ENCODE peak calls at places on chromosomes 1 and 21, in four cellular contexts. L is SK-N-SH, X is HepG2, G is K562. M is an unnamed sample.

GRCh38 chr1:158089476-158089875 is 91.2 kb upstream of the CD1D start:
- DNase-seq in G (no peak), X (no peak), L (no peak), M (no peak)

GRCh38 chr21:43737158-43737950 is 18.4 kb downstream of the PDXK start:
- DNase-seq in X (no peak), G (no peak), L (no peak), M (no peak)

GRCh38 chr1:152981181-152981871 is 2.6 kb upstream of the SPRR1A start:
- DNase-seq in L (no peak), G (no peak), X (no peak), M (no peak)

GRCh38 chr1:158818991-158819405 is 12.2 kb upstream of the MNDA start:
- DNase-seq in X (no peak), G (no peak), L (no peak), M (no peak)

GRCh38 chr1:1088036-1088800 is 14.1 kb upstream of the RNF223 start:
- DNase-seq in X (no peak), G (no peak), L (peak), M (no peak)

GRCh38 chr1:20280399-20280798 is 10.3 kb upstream of the VWA5B1 start:
- DNase-seq in G (no peak), L (peak), X (no peak), M (no peak)

GRCh38 chr1:11725616-11726015 is 10.3 kb upstream of the AGTRAP start:
- DNase-seq in G (no peak), L (no peak), X (no peak), M (no peak)

GRCh38 chr1:36586146-36586545 is 103.4 kb upstream of the CSF3R start:
- DNase-seq in G (peak), X (no peak), L (no peak), M (no peak)

GRCh38 chr1:108639899-108640560 is 20.9 kb downstream of the HENMT1 start:
- DNase-seq in G (no peak), L (no peak), X (peak), M (no peak)

GRCh38 chr1:174726167-174726879 is 273.4 kb upstream of the CACYBP start:
- DNase-seq in X (peak), G (no peak), L (no peak), M (no peak)

GRCh38 chr1:174721246-174721645 is 273.5 kb downstream of the GPR52 start:
- DNase-seq in X (no peak), L (no peak), G (no peak), M (no peak)

GRCh38 chr1:174726880-174727585 is 272.7 kb upstream of the CACYBP start:
- DNase-seq in L (no peak), G (no peak), X (no peak), M (no peak)

GRCh38 chr1:174720618-174721017 is 272.9 kb downstream of the GPR52 start:
- DNase-seq in L (no peak), G (no peak), X (no peak), M (no peak)

DNA sequence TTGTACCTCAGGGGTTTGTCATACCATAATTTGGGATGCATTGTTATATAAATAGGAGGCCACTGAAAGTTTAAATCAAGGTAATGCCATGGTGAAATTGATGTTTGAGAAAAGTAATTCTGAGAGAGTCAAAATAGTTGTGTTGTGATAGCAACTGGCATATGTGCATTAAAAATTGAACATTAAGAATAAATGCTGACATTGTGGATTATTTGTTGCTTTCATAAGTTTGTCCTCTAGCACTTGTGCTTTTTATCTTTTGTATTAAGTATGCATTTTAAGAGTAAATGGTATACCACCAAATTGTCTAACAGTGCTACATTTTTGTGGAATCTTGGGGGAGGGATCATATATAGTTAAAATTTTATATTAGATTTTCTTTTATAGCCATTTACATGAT is 275.9 kb upstream of the CACYBP start:
- DNase-seq in L (no peak), X (no peak), G (no peak), M (no peak)
- TF ChIP-seq FOXJ3 in L (no peak), X (no peak), G (no peak), M (no peak)

GRCh38 chr1:82722608-82723007 is 921.9 kb downstream of the ADGRL2 start:
- DNase-seq in L (no peak), G (no peak), X (no peak), M (no peak)
- TF ChIP-seq FOXJ3 in L (no peak), G (no peak), X (no peak), M (no peak)

GRCh38 chr21:15804247-15804985 is 74.6 kb downstream of the USP25 start:
- DNase-seq in G (no peak), X (no peak), L (no peak), M (no peak)

GRCh38 chr21:15815285-15815684 is 85.5 kb downstream of the USP25 start:
- DNase-seq in X (no peak), L (no peak), G (no peak), M (no peak)

GRCh38 chr21:15809065-15809464 is 79.3 kb downstream of the USP25 start:
- DNase-seq in X (no peak), L (no peak), G (no peak), M (no peak)

DNA sequence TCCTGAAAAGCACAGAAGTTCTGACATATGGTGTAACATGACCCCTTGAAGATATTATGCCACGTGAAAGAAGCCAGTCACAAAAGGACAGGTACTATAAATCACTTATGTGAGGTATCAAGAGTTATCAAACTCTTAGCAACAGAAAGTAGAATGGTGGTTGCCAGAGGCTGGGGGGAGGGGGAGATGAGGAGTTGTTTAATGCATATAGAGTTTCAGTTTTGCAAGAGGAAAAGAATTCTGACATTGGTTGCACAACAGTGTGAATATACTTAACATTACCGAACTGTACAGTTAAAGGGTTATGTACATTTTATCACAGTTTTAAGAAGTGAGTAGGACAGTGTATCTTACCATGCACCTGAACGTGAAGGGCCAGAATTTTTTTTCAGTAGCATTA is 80.0 kb downstream of the USP25 start:
- DNase-seq in L (no peak), G (no peak), X (no peak), M (no peak)
- TF ChIP-seq FOXJ3 in L (no peak), G (no peak), X (no peak), M (no peak)

DNA sequence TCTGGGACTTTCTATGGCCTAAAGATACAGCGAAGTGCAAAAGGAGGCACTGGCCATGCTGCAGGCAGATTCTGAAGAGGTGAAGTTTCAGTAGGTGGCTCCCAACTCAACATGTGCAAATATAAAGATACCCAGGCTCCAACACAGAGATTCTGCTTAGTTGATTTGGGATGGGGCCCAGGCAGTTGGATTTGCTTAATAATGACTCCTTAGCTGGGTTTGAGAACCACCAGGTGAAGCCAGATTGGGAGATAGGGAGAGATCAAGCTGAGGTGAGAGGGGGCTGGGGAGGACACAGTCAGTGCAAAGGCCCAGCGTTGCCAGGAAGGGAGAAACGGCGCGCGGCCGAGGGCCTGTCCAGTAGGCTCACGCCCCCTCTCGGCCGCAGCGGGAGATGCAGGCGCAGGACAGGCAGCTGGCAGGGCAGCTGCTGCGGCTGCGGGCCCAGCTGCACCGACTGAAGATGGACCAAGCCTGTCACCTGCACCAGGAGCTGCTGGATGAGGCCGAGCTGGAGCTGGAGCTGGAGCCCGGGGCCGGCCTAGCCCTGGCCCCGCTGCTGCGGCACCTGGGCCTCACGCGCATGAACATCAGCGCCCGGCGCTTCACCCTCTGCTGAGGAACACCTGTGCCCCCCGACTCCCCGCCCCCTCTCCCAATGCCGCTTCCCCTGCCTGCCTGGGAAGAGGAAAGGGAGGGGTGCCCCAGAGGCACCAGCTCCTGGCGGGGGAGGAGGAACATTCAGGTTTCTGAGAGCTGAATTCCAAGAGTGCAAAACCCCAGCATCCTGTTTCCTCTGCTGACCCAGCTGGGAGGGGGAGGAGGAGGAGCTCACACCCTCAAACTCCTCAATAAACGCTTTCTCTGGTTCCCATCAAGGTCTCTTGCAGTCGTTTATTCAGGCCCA is 1.2 kb downstream of the FAM167B start:
- DNase-seq in L (peak), G (peak), X (peak), M (peak)
- TF ChIP-seq FOXJ3 in L (no peak), G (no peak), X (no peak), M (no peak)

GRCh38 chr1:45686081-45687013 is at the start of gene GPBP1L1:
- DNase-seq in L (peak), G (peak), X (peak), M (peak)

GRCh38 chr1:45685308-45686080 is 839 bp downstream of the GPBP1L1 start:
- DNase-seq in L (no peak), X (no peak), G (no peak), M (no peak)

GRCh38 chr1:45687014-45687752 is 798 bp upstream of the TMEM69 start:
- DNase-seq in L (peak), G (peak), X (peak), M (peak)

GRCh38 chr1:45684402-45684801 is 1.9 kb downstream of the GPBP1L1 start:
- DNase-seq in X (no peak), G (no peak), L (no peak), M (no peak)

DNA sequence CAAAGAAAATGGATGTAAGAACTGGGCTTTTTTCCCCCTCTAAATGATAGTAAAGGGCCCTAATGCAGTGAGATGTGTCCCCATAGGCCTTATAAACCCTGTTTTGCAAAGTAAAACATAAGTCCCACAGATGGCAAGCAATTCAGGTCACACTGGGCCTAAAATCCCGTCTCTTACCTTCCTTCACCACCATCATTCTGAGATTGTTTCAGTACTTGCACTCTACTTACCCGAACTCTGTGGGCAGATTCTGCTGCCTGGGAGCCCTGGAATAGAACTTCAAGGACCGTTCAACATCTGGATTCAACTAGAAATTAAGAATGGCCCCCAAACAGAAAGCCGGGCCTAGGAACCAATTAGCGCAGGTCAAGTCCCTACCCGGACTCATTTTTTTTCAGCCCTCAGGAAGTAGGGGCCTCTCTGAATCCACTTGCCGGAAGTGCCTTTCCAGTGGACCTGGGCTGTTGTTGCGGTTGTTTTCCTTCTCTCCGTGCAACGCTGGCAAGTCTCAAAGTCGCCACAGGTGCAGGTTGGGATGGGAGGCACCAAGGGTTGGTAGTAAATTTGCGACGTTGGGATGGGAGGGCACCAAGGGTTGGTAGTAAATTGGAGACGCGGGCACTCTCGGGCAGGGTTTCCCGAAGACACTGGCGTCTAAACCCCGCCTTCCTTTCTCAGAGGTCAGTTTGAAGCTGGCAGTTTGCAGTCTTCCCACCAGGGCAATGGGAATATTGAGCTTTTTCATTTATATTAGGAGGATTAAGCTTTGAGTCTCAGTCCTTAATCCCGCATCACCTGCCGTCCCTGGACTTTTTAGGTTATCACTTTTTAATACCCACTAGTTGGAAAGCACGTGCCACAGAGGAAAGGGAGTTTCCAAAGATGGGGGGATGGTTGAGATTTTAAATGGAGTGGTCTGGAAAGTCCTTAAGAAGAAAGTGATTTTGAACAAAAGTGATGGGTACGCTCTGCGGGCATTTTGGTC is at the start of gene TMEM69:
- DNase-seq in G (peak), L (peak), X (peak), M (peak)
- TF ChIP-seq FOXJ3 in G (no peak), L (peak), X (peak), M (no peak)

DNA sequence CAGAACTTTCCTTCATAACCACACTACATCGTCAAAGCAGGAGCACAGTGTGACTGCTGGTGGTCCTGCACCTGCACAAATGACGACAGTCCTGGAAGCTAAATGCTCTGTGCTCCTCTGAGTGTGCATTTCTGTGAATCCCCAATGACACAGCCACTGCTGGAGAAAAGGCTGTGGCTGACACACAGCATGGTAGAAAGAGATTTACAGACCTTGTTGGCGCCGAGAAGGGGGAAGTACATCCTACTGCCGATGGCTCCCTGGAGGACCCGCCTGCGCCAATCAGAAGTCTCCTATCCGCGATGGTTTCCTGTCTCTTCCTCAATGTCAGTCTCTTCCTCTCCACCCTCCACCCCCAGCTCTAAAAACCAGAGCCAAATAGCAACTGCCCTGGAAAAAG is 115.4 kb upstream of the RAB4A start:
- DNase-seq in X (no peak), L (no peak), G (no peak), M (no peak)
- TF ChIP-seq FOXJ3 in X (no peak), L (no peak), G (no peak), M (no peak)

DNA sequence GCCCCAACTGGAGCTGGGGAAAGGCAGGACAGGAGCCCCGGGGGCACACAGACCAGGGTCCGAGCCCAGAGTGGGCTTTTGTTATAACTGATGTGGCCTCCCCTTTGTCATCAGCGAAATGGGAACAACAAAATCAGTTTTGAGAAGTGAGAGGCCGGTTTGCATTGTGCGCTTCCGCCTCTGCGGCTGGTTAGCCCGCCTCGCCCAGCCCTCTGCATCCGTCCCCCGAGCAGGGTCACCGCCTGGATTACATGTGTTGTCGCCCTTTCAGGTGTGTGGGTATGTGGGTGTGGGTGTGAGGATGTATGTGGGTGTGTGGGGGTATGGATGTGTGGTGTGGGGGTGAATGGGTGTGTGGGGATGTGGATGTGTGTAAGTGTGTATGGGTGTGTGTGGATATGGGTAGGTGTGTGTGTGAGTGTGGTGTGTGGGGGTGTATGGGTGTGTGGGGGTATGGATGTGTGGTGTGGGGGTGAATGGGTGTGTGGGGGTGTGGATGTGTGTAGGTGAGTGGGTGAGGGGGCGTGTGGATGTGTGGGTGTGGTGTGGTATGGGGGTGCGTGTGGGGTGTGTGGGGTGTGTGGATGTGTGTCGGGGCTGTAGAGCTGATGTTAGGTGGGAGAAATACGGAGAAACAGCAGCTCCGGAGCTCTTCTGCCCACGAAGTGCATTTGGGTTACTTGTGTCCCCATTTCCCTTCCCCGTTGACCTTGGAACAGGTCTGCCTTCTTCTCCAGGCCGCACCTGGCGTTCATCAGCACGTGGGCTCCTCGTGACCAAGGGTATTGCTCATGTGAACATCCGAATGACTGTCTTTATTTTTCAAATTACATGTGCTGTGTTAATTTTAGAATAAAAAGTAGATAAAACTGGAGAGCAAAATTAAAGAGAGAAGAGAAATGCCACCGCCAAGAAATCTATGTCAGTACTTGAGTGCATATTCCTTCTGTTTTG is 67.6 kb downstream of the FHAD1 start:
- DNase-seq in G (no peak), L (no peak), X (no peak), M (no peak)
- TF ChIP-seq FOXJ3 in G (no peak), L (no peak), X (no peak), M (no peak)

GRCh38 chr21:38365521-38365920 is 108.7 kb downstream of the KCNJ15 start:
- DNase-seq in G (no peak), X (no peak), L (no peak), M (no peak)

GRCh38 chr21:38363684-38364083 is 106.9 kb downstream of the KCNJ15 start:
- DNase-seq in L (no peak), G (no peak), X (no peak), M (no peak)

GRCh38 chr21:38367646-38368045 is 110.9 kb downstream of the KCNJ15 start:
- DNase-seq in L (no peak), X (no peak), G (no peak), M (no peak)
- TF ChIP-seq FOXJ3 in L (no peak), X (no peak), G (no peak), M (no peak)

GRCh38 chr1:44305962-44306422 is 49.1 kb downstream of the ERI3 start:
- DNase-seq in G (no peak), L (no peak), X (no peak), M (no peak)
- TF ChIP-seq FOXJ3 in G (no peak), L (no peak), X (no peak), M (no peak)

DNA sequence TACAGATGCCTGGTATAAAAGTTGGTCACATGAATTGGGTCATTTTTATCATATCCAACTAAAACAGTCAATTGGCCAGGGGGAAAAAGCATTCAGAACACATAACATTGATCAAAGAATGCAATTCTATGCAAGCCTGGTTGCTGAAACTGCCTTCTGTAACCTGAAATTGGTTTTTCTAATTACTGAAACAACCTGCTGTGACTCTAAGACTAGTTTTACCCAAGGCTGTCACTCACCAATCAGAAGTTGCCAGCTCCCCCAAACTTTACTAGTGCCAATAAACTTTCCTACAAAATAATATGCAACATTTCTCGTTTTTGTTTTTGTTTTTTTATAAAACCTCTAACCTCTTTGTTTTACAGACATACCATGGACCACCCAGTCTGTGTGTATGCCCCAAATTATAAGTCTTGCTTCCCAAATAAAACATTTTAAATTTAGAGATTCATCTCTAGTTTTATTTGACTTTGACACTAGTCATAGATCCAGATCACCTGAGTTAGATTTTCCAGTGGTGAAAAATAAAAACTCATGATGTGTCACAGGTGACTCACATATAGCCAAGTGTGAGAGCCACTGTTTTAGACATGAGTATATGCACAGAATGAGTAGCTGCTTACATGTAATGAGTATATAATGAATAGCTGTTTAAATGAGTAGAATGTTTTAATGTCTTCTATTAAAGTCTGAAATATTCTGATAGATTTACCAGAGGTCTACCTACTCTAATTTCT is 64.2 kb upstream of the CR2 start:
- DNase-seq in G (no peak), L (no peak), X (no peak), M (no peak)
- TF ChIP-seq FOXJ3 in G (no peak), L (no peak), X (no peak), M (no peak)

M was measured in WTC11.